ENCODE peak calls at places on chromosomes 3 and 15, in nine cellular contexts. N is germinal center; Q is ELR; F is CD8-positive, alpha-beta memory T cell; B is hepatocyte; C is H9; R is amniotic epithelial cell; V is stomach; U is activated naive CD4-positive, alpha-beta T cell treated with anti-CD3 and anti-CD28 coated beads for 36 hours. Z is an unnamed sample.

GRCh38 chr15:101723161-101723873 is 956 bp downstream of the TARS3 start:
- DNase-seq in N (peak; percentile 19), Q (peak; percentile 49), F (peak; percentile 4), B (peak; percentile 5), C (no peak), R (peak; percentile 24), V (no peak), U (peak; percentile 60), Z (no peak)

GRCh38 chr15:91335702-91336101 is 235.6 kb downstream of the SV2B start:
- DNase-seq in N (no peak), Q (no peak), F (no peak), B (no peak), C (no peak), R (no peak), V (no peak), U (no peak), Z (no peak)

GRCh38 chr15:43903864-43904290 is 77.1 kb downstream of the WDR76 start:
- DNase-seq in N (peak; percentile 80), Q (peak; percentile 78), F (peak; percentile 31), B (peak; percentile 81), C (peak; percentile 87), R (peak; percentile 50), V (peak; percentile 42), U (peak; percentile 72), Z (peak; percentile 70)

GRCh38 chr3:54999159-54999558 is 71.3 kb upstream of the LRTM1 start:
- DNase-seq in N (no peak), Q (peak; percentile 84), F (no peak), B (peak; percentile 64), C (peak; percentile 60), R (peak; percentile 90), V (no peak), U (no peak), Z (no peak)

GRCh38 chr3:12759693-12760565 is 870 bp upstream of the TMEM40 start:
- DNase-seq in N (no peak), Q (no peak), F (no peak), B (no peak), C (no peak), R (no peak), V (no peak), U (no peak), Z (no peak)

GRCh38 chr15:75721923-75722870 is 9.5 kb upstream of the CSPG4 start:
- DNase-seq in N (no peak), Q (no peak), F (no peak), B (no peak), C (no peak), R (no peak), V (no peak), U (no peak), Z (no peak)

GRCh38 chr3:89067736-89068135 is 39.7 kb upstream of the EPHA3 start:
- DNase-seq in N (no peak), Q (no peak), F (no peak), B (no peak), C (no peak), R (no peak), V (no peak), U (no peak), Z (no peak)

GRCh38 chr3:142618917-142619401 is 22.8 kb downstream of the PLS1 start:
- DNase-seq in N (no peak), Q (peak; percentile 21), F (no peak), B (peak; percentile 43), C (no peak), R (peak; percentile 2), V (peak; percentile 34), U (no peak), Z (no peak)

GRCh38 chr3:132090921-132091320 is 56.1 kb upstream of the CPNE4 start:
- DNase-seq in N (no peak), Q (peak; percentile 24), F (no peak), B (no peak), C (no peak), R (peak; percentile 3), V (no peak), U (no peak), Z (no peak)

GRCh38 chr3:107684431-107684925 is 161.7 kb downstream of the BBX start:
- DNase-seq in N (no peak), Q (no peak), F (no peak), B (no peak), C (peak; percentile 59), R (no peak), V (no peak), U (peak; percentile 15), Z (no peak)

GRCh38 chr3:188491276-188491687 is 337.3 kb downstream of the LPP start:
- DNase-seq in N (no peak), Q (peak; percentile 64), F (no peak), B (no peak), C (no peak), R (peak; percentile 98), V (no peak), U (no peak), Z (no peak)

GRCh38 chr3:57048052-57048671 is 12.3 kb upstream of the SPATA12 start:
- DNase-seq in N (no peak), Q (no peak), F (no peak), B (no peak), C (no peak), R (peak; percentile 81), V (no peak), U (no peak), Z (no peak)

GRCh38 chr3:50572801-50573371 is 3.6 kb downstream of the HEMK1 start:
- DNase-seq in N (no peak), Q (no peak), F (no peak), B (no peak), C (no peak), R (no peak), V (no peak), U (peak; percentile 52), Z (no peak)

GRCh38 chr3:129687586-129688125 is 81.2 kb upstream of the PLXND1 start:
- DNase-seq in N (no peak), Q (no peak), F (no peak), B (no peak), C (no peak), R (peak; percentile 52), V (no peak), U (no peak), Z (no peak)

GRCh38 chr15:99974246-99974645 is 241.0 kb upstream of the LYSMD4 start:
- DNase-seq in N (no peak), Q (no peak), F (no peak), B (no peak), C (no peak), R (no peak), V (no peak), U (no peak), Z (no peak)

GRCh38 chr3:58858126-58858525 is 191.6 kb upstream of the FAM3D start:
- DNase-seq in N (peak; percentile 42), Q (no peak), F (no peak), B (no peak), C (no peak), R (no peak), V (no peak), U (no peak), Z (no peak)

GRCh38 chr15:76340198-76340801 is 3.7 kb downstream of the ISL2 start:
- DNase-seq in N (peak; percentile 44), Q (peak; percentile 49), F (no peak), B (peak; percentile 38), C (peak; percentile 47), R (no peak), V (no peak), U (no peak), Z (no peak)

GRCh38 chr15:99404454-99404853 is 153.2 kb downstream of the LRRC28 start:
- DNase-seq in N (no peak), Q (no peak), F (no peak), B (no peak), C (no peak), R (no peak), V (no peak), U (no peak), Z (no peak)

GRCh38 chr15:64825081-64825430 is 391 bp downstream of the PIF1 start:
- DNase-seq in N (no peak), Q (no peak), F (no peak), B (no peak), C (no peak), R (no peak), V (no peak), U (peak; percentile 36), Z (no peak)

GRCh38 chr15:29774900-29775299 is 47.4 kb downstream of the TJP1 start:
- DNase-seq in N (no peak), Q (peak; percentile 90), F (no peak), B (no peak), C (no peak), R (peak; percentile 84), V (no peak), U (no peak), Z (no peak)

GRCh38 chr3:108486910-108487309 is 23.5 kb downstream of the MYH15 start:
- DNase-seq in N (no peak), Q (peak; percentile 67), F (no peak), B (peak; percentile 44), C (no peak), R (peak; percentile 83), V (no peak), U (no peak), Z (no peak)

GRCh38 chr3:170424879-170425278 is 6.2 kb downstream of the CLDN11 start:
- DNase-seq in N (no peak), Q (no peak), F (no peak), B (no peak), C (no peak), R (peak; percentile 37), V (no peak), U (no peak), Z (no peak)

GRCh38 chr15:39594764-39595620 is 14.1 kb downstream of the THBS1 start:
- DNase-seq in N (no peak), Q (peak; percentile 75), F (no peak), B (no peak), C (no peak), R (no peak), V (no peak), U (no peak), Z (no peak)